ENCODE peak calls at places on chromosomes 3 and 15, in eight cellular contexts. U is NCI-H1092; E is activated CD4-positive, alpha-beta memory T cell treated with anti-CD3 and anti-CD28 coated beads, Interleukin-2, amount 10 ng/mL, durations not matched to agents 7 days and 5 days; P is activated CD4-positive, alpha-beta T cell treated with anti-CD3 and anti-CD28 coated beads, Interleukin-2, amount 10 ng/mL, durations not matched to agents 7 days and 5 days; L is CD8-positive, alpha-beta T cell; N is AG08395; G is T-helper 9 cell; A is left cardiac atrium. Q is an unnamed sample.

GRCh38 chr15:89647191-89647851 is 7.9 kb downstream of the KIF7 start:
- DNase-seq in U (peak), E (peak), P (peak), L (no peak), N (peak), G (peak), A (peak), Q (no peak)

GRCh38 chr15:38708672-38709188 is 144.1 kb upstream of the RASGRP1 start:
- DNase-seq in U (no peak), E (no peak), P (no peak), L (no peak), N (no peak), G (no peak), A (no peak), Q (no peak)

GRCh38 chr3:47650294-47650693 is 71.6 kb upstream of the CSPG5 start:
- DNase-seq in U (no peak), E (no peak), P (no peak), L (no peak), N (no peak), G (no peak), A (no peak), Q (no peak)

GRCh38 chr15:35481064-35481463 is 64.9 kb downstream of the DPH6 start:
- DNase-seq in U (no peak), E (no peak), P (no peak), L (no peak), N (no peak), G (no peak), A (no peak), Q (no peak)

GRCh38 chr3:196996454-196997265 is 28.0 kb upstream of the PIGZ start:
- DNase-seq in U (peak), E (no peak), P (no peak), L (no peak), N (no peak), G (no peak), A (no peak), Q (peak)

GRCh38 chr3:175826759-175827158 is 967.6 kb downstream of the NAALADL2 start:
- DNase-seq in U (no peak), E (no peak), P (no peak), L (no peak), N (no peak), G (no peak), A (no peak), Q (no peak)

GRCh38 chr3:111585214-111585613 is 9.9 kb downstream of the ZBED2 start:
- DNase-seq in U (no peak), E (no peak), P (no peak), L (no peak), N (no peak), G (no peak), A (no peak), Q (no peak)

GRCh38 chr15:100966997-100967396 is 47.8 kb downstream of the LRRK1 start:
- DNase-seq in U (no peak), E (no peak), P (no peak), L (no peak), N (no peak), G (no peak), A (no peak), Q (no peak)

GRCh38 chr15:97196066-97197027 is 764.2 kb upstream of the ARRDC4 start:
- DNase-seq in U (no peak), E (no peak), P (no peak), L (no peak), N (no peak), G (no peak), A (no peak), Q (no peak)